ENCODE peak calls at places on chromosomes 5 and 9, in ten cellular contexts. One of them, this sample, is unnamed.
A peak's percentile ranks its signal among the peaks of the same experiment; 100 is the strongest.

GRCh38 chr9:90478821-90479220 is 163.8 kb downstream of the DIRAS2 start:
- DNase-seq in activated CD4-positive, alpha-beta memory T cell treated with anti-CD3 and anti-CD28 coated beads for 36 hours: no peak
- DNase-seq in hippocampal formation: no peak
- DNase-seq in A549: no peak
- DNase-seq in anterior cingulate cortex: no peak
- DNase-seq in activated CD8-positive, alpha-beta memory T cell treated with anti-CD3 and anti-CD28 coated beads for 4 hours: no peak
- DNase-seq in activated CD4-positive, CD25-positive, alpha-beta regulatory T cell: no peak
- DNase-seq in NCI-H2081: no peak
- DNase-seq in naive thymus-derived CD8-positive, alpha-beta T cell: no peak
- DNase-seq in ovary: no peak
- DNase-seq in this sample: no peak

GRCh38 chr5:98698359-98698758 is 75.1 kb upstream of the RGMB start:
- DNase-seq in activated CD4-positive, alpha-beta memory T cell treated with anti-CD3 and anti-CD28 coated beads for 36 hours: no peak
- DNase-seq in hippocampal formation: no peak
- DNase-seq in A549: no peak
- DNase-seq in anterior cingulate cortex: no peak
- DNase-seq in activated CD8-positive, alpha-beta memory T cell treated with anti-CD3 and anti-CD28 coated beads for 4 hours: no peak
- DNase-seq in activated CD4-positive, CD25-positive, alpha-beta regulatory T cell: no peak
- DNase-seq in NCI-H2081: no peak
- DNase-seq in naive thymus-derived CD8-positive, alpha-beta T cell: no peak
- DNase-seq in ovary: no peak
- DNase-seq in this sample: no peak

GRCh38 chr9:128946945-128947422 is 419 bp downstream of the DOLK start:
- DNase-seq in activated CD4-positive, alpha-beta memory T cell treated with anti-CD3 and anti-CD28 coated beads for 36 hours: no peak
- DNase-seq in hippocampal formation: no peak
- DNase-seq in A549: peak; percentile 24
- DNase-seq in anterior cingulate cortex: peak; percentile 60
- DNase-seq in activated CD8-positive, alpha-beta memory T cell treated with anti-CD3 and anti-CD28 coated beads for 4 hours: no peak
- DNase-seq in activated CD4-positive, CD25-positive, alpha-beta regulatory T cell: no peak
- DNase-seq in NCI-H2081: no peak
- DNase-seq in naive thymus-derived CD8-positive, alpha-beta T cell: no peak
- DNase-seq in ovary: no peak
- DNase-seq in this sample: no peak

GRCh38 chr9:131402738-131403492 is 9.0 kb downstream of the PRRC2B start:
- DNase-seq in activated CD4-positive, alpha-beta memory T cell treated with anti-CD3 and anti-CD28 coated beads for 36 hours: no peak
- DNase-seq in hippocampal formation: peak; percentile 72
- DNase-seq in A549: peak; percentile 79
- DNase-seq in anterior cingulate cortex: peak; percentile 72
- DNase-seq in activated CD8-positive, alpha-beta memory T cell treated with anti-CD3 and anti-CD28 coated beads for 4 hours: no peak
- DNase-seq in activated CD4-positive, CD25-positive, alpha-beta regulatory T cell: no peak
- DNase-seq in NCI-H2081: peak; percentile 39
- DNase-seq in naive thymus-derived CD8-positive, alpha-beta T cell: no peak
- DNase-seq in ovary: peak; percentile 85
- DNase-seq in this sample: no peak

GRCh38 chr5:61450880-61451279 is 118.8 kb downstream of the ZSWIM6 start:
- DNase-seq in activated CD4-positive, alpha-beta memory T cell treated with anti-CD3 and anti-CD28 coated beads for 36 hours: no peak
- DNase-seq in hippocampal formation: no peak
- DNase-seq in A549: peak; percentile 57
- DNase-seq in anterior cingulate cortex: no peak
- DNase-seq in activated CD8-positive, alpha-beta memory T cell treated with anti-CD3 and anti-CD28 coated beads for 4 hours: no peak
- DNase-seq in activated CD4-positive, CD25-positive, alpha-beta regulatory T cell: no peak
- DNase-seq in NCI-H2081: no peak
- DNase-seq in naive thymus-derived CD8-positive, alpha-beta T cell: no peak
- DNase-seq in ovary: no peak
- DNase-seq in this sample: no peak

GRCh38 chr9:138117101-138117750 is 239.6 kb downstream of the CACNA1B start:
- DNase-seq in activated CD4-positive, alpha-beta memory T cell treated with anti-CD3 and anti-CD28 coated beads for 36 hours: no peak
- DNase-seq in hippocampal formation: no peak
- DNase-seq in A549: no peak
- DNase-seq in anterior cingulate cortex: no peak
- DNase-seq in activated CD8-positive, alpha-beta memory T cell treated with anti-CD3 and anti-CD28 coated beads for 4 hours: no peak
- DNase-seq in activated CD4-positive, CD25-positive, alpha-beta regulatory T cell: no peak
- DNase-seq in NCI-H2081: no peak
- DNase-seq in naive thymus-derived CD8-positive, alpha-beta T cell: no peak
- DNase-seq in ovary: no peak
- DNase-seq in this sample: no peak

GRCh38 chr5:160475864-160476438 is 54.3 kb downstream of the PTTG1 start:
- DNase-seq in activated CD4-positive, alpha-beta memory T cell treated with anti-CD3 and anti-CD28 coated beads for 36 hours: no peak
- DNase-seq in hippocampal formation: no peak
- DNase-seq in A549: no peak
- DNase-seq in anterior cingulate cortex: no peak
- DNase-seq in activated CD8-positive, alpha-beta memory T cell treated with anti-CD3 and anti-CD28 coated beads for 4 hours: no peak
- DNase-seq in activated CD4-positive, CD25-positive, alpha-beta regulatory T cell: no peak
- DNase-seq in NCI-H2081: peak; percentile 12
- DNase-seq in naive thymus-derived CD8-positive, alpha-beta T cell: no peak
- DNase-seq in ovary: no peak
- DNase-seq in this sample: no peak

GRCh38 chr9:131657890-131658752 is 81.8 kb downstream of the RAPGEF1 start:
- DNase-seq in activated CD4-positive, alpha-beta memory T cell treated with anti-CD3 and anti-CD28 coated beads for 36 hours: peak; percentile 78
- DNase-seq in hippocampal formation: no peak
- DNase-seq in A549: peak; percentile 67
- DNase-seq in anterior cingulate cortex: no peak
- DNase-seq in activated CD8-positive, alpha-beta memory T cell treated with anti-CD3 and anti-CD28 coated beads for 4 hours: no peak
- DNase-seq in activated CD4-positive, CD25-positive, alpha-beta regulatory T cell: no peak
- DNase-seq in NCI-H2081: no peak
- DNase-seq in naive thymus-derived CD8-positive, alpha-beta T cell: no peak
- DNase-seq in ovary: no peak
- DNase-seq in this sample: no peak

GRCh38 chr5:83470920-83471404 is 582 bp upstream of the VCAN start:
- DNase-seq in activated CD4-positive, alpha-beta memory T cell treated with anti-CD3 and anti-CD28 coated beads for 36 hours: no peak
- DNase-seq in hippocampal formation: no peak
- DNase-seq in A549: no peak
- DNase-seq in anterior cingulate cortex: no peak
- DNase-seq in activated CD8-positive, alpha-beta memory T cell treated with anti-CD3 and anti-CD28 coated beads for 4 hours: no peak
- DNase-seq in activated CD4-positive, CD25-positive, alpha-beta regulatory T cell: no peak
- DNase-seq in NCI-H2081: no peak
- DNase-seq in naive thymus-derived CD8-positive, alpha-beta T cell: no peak
- DNase-seq in ovary: no peak
- DNase-seq in this sample: no peak

GRCh38 chr5:65776707-65777141 is 54.7 kb downstream of the NLN start:
- DNase-seq in activated CD4-positive, alpha-beta memory T cell treated with anti-CD3 and anti-CD28 coated beads for 36 hours: no peak
- DNase-seq in hippocampal formation: no peak
- DNase-seq in A549: no peak
- DNase-seq in anterior cingulate cortex: no peak
- DNase-seq in activated CD8-positive, alpha-beta memory T cell treated with anti-CD3 and anti-CD28 coated beads for 4 hours: no peak
- DNase-seq in activated CD4-positive, CD25-positive, alpha-beta regulatory T cell: no peak
- DNase-seq in NCI-H2081: no peak
- DNase-seq in naive thymus-derived CD8-positive, alpha-beta T cell: no peak
- DNase-seq in ovary: no peak
- DNase-seq in this sample: no peak

GRCh38 chr5:115379622-115380344 is 83.3 kb upstream of the CCDC112 start:
- DNase-seq in activated CD4-positive, alpha-beta memory T cell treated with anti-CD3 and anti-CD28 coated beads for 36 hours: peak; percentile 15
- DNase-seq in hippocampal formation: no peak
- DNase-seq in A549: no peak
- DNase-seq in anterior cingulate cortex: no peak
- DNase-seq in activated CD8-positive, alpha-beta memory T cell treated with anti-CD3 and anti-CD28 coated beads for 4 hours: no peak
- DNase-seq in activated CD4-positive, CD25-positive, alpha-beta regulatory T cell: no peak
- DNase-seq in NCI-H2081: peak; percentile 10
- DNase-seq in naive thymus-derived CD8-positive, alpha-beta T cell: no peak
- DNase-seq in ovary: no peak
- DNase-seq in this sample: no peak

GRCh38 chr5:4576161-4576748 is 563.9 kb upstream of the ADAMTS16 start:
- DNase-seq in activated CD4-positive, alpha-beta memory T cell treated with anti-CD3 and anti-CD28 coated beads for 36 hours: no peak
- DNase-seq in hippocampal formation: no peak
- DNase-seq in A549: no peak
- DNase-seq in anterior cingulate cortex: no peak
- DNase-seq in activated CD8-positive, alpha-beta memory T cell treated with anti-CD3 and anti-CD28 coated beads for 4 hours: no peak
- DNase-seq in activated CD4-positive, CD25-positive, alpha-beta regulatory T cell: no peak
- DNase-seq in NCI-H2081: no peak
- DNase-seq in naive thymus-derived CD8-positive, alpha-beta T cell: no peak
- DNase-seq in ovary: no peak
- DNase-seq in this sample: no peak

GRCh38 chr5:17132444-17133083 is 84.9 kb upstream of the BASP1 start:
- DNase-seq in activated CD4-positive, alpha-beta memory T cell treated with anti-CD3 and anti-CD28 coated beads for 36 hours: no peak
- DNase-seq in hippocampal formation: no peak
- DNase-seq in A549: peak; percentile 37
- DNase-seq in anterior cingulate cortex: no peak
- DNase-seq in activated CD8-positive, alpha-beta memory T cell treated with anti-CD3 and anti-CD28 coated beads for 4 hours: no peak
- DNase-seq in activated CD4-positive, CD25-positive, alpha-beta regulatory T cell: no peak
- DNase-seq in NCI-H2081: peak; percentile 75
- DNase-seq in naive thymus-derived CD8-positive, alpha-beta T cell: no peak
- DNase-seq in ovary: no peak
- DNase-seq in this sample: no peak

GRCh38 chr9:136551401-136552116 is 5.7 kb upstream of the NOTCH1 start:
- DNase-seq in activated CD4-positive, alpha-beta memory T cell treated with anti-CD3 and anti-CD28 coated beads for 36 hours: no peak
- DNase-seq in hippocampal formation: no peak
- DNase-seq in A549: peak; percentile 58
- DNase-seq in anterior cingulate cortex: no peak
- DNase-seq in activated CD8-positive, alpha-beta memory T cell treated with anti-CD3 and anti-CD28 coated beads for 4 hours: no peak
- DNase-seq in activated CD4-positive, CD25-positive, alpha-beta regulatory T cell: no peak
- DNase-seq in NCI-H2081: no peak
- DNase-seq in naive thymus-derived CD8-positive, alpha-beta T cell: no peak
- DNase-seq in ovary: peak; percentile 82
- DNase-seq in this sample: no peak

GRCh38 chr5:39661026-39661779 is 236.4 kb upstream of the DAB2 start:
- DNase-seq in activated CD4-positive, alpha-beta memory T cell treated with anti-CD3 and anti-CD28 coated beads for 36 hours: no peak
- DNase-seq in hippocampal formation: no peak
- DNase-seq in A549: no peak
- DNase-seq in anterior cingulate cortex: no peak
- DNase-seq in activated CD8-positive, alpha-beta memory T cell treated with anti-CD3 and anti-CD28 coated beads for 4 hours: no peak
- DNase-seq in activated CD4-positive, CD25-positive, alpha-beta regulatory T cell: no peak
- DNase-seq in NCI-H2081: no peak
- DNase-seq in naive thymus-derived CD8-positive, alpha-beta T cell: no peak
- DNase-seq in ovary: no peak
- DNase-seq in this sample: no peak